ENCODE peak calls at places on chromosomes 7 and 10, in eight cellular contexts. G is AG09319; M is NCI-H1436; R is putamen; B is stimulated activated CD8-positive, alpha-beta memory T cell treated with anti-CD3 and anti-CD28 coated beads, Interleukin-15, amount 100 ng/mL, for 24 hours; H is osteocyte; O is M059J; J is LHCN-M2. X is an unnamed sample.

GRCh38 chr10:133251388-133252222 is 13.9 kb downstream of the VENTX start:
- DNase-seq in R (no peak), M (no peak), J (no peak), O (no peak), B (no peak), G (no peak), H (no peak), X (no peak)

GRCh38 chr10:71339796-71340589 is 20.9 kb downstream of the SLC29A3 start:
- DNase-seq in O (peak; percentile 83), M (no peak), J (no peak), R (no peak), G (no peak), B (no peak), H (no peak), X (peak; percentile 74)

GRCh38 chr7:90625562-90625961 is 29.4 kb downstream of the CDK14 start:
- DNase-seq in G (no peak), O (peak; percentile 40), M (no peak), H (no peak), B (no peak), J (peak; percentile 88), R (no peak), X (no peak)

GRCh38 chr10:129643266-129643665 is 176.2 kb downstream of the MGMT start:
- DNase-seq in O (no peak), J (no peak), G (no peak), B (no peak), M (no peak), H (no peak), R (no peak), X (no peak)

GRCh38 chr7:6589829-6590644 is at the start of gene INTS15:
- DNase-seq in J (peak; percentile 76), R (peak; percentile 71), M (peak; percentile 72), H (peak; percentile 94), G (peak; percentile 40), O (peak; percentile 70), B (peak; percentile 78), X (peak; percentile 88)

GRCh38 chr10:83075395-83076072 is 1063.8 kb upstream of the GHITM start:
- DNase-seq in R (no peak), O (peak; percentile 18), G (no peak), J (no peak), M (no peak), H (no peak), B (no peak), X (no peak)

GRCh38 chr7:84454174-84454959 is 259.8 kb upstream of the SEMA3A start:
- DNase-seq in R (no peak), H (no peak), O (no peak), G (no peak), B (no peak), M (no peak), J (peak; percentile 25), X (no peak)

GRCh38 chr7:1974290-1974689 is 258.5 kb downstream of the MAD1L1 start:
- DNase-seq in M (no peak), J (no peak), O (no peak), R (no peak), G (no peak), H (no peak), B (no peak), X (no peak)

GRCh38 chr7:48280100-48280499 is 108.8 kb downstream of the ABCA13 start:
- DNase-seq in M (no peak), G (peak; percentile 49), J (peak; percentile 96), H (no peak), O (peak; percentile 73), B (no peak), R (no peak), X (no peak)

GRCh38 chr7:8070451-8071180 is 102.0 kb downstream of the GLCCI1 start:
- DNase-seq in H (no peak), G (no peak), M (no peak), B (no peak), J (no peak), R (no peak), O (no peak), X (no peak)

GRCh38 chr7:69814421-69814962 is 216.2 kb downstream of the AUTS2 start:
- DNase-seq in H (no peak), R (peak; percentile 87), G (peak; percentile 32), J (no peak), B (no peak), O (peak; percentile 39), M (no peak), X (no peak)

GRCh38 chr10:71713135-71714040 is 6.2 kb downstream of the C10orf105 start:
- DNase-seq in O (peak; percentile 52), H (no peak), M (no peak), J (peak; percentile 81), B (no peak), G (peak; percentile 83), R (peak; percentile 91), X (peak; percentile 32)

X was measured in Peyer's patch.